ENCODE peak calls at places on chromosomes 7 and 10, in nine cellular contexts. Y is frontal cortex; N is CD14-positive monocyte; F is HT1080; R is WTC11; X is HL-60; U is mucosa of descending colon; V is activated CD8-positive, alpha-beta T cell treated with anti-CD3 and anti-CD28 coated beads, Interleukin-2, amount 10 ng/mL, durations not matched to agents 7 days and 5 days; B is HuH-7. W is an unnamed sample.

GRCh38 chr10:31819393-31819820 is 109.2 kb downstream of the ARHGAP12 start:
- DNase-seq in Y (no peak), N (no peak), F (no peak), R (no peak), X (no peak), U (peak; percentile 5), V (no peak), B (no peak), W (peak; percentile 2)

GRCh38 chr10:95476482-95477174 is 84.5 kb downstream of the SORBS1 start:
- DNase-seq in Y (no peak), N (no peak), F (no peak), R (no peak), X (no peak), U (no peak), V (no peak), B (no peak), W (no peak)

GRCh38 chr7:130398751-130399150 is 18.5 kb downstream of the CPA1 start:
- DNase-seq in Y (no peak), N (no peak), F (no peak), R (no peak), X (no peak), U (no peak), V (no peak), B (no peak), W (no peak)

GRCh38 chr10:100470367-100470766 is 7.6 kb downstream of the WNT8B start:
- DNase-seq in Y (no peak), N (no peak), F (peak; percentile 20), R (no peak), X (no peak), U (no peak), V (no peak), B (no peak), W (peak; percentile 31)

GRCh38 chr7:27663989-27664331 is 1.3 kb upstream of the HIBADH start:
- DNase-seq in Y (no peak), N (no peak), F (no peak), R (no peak), X (no peak), U (no peak), V (no peak), B (no peak), W (no peak)

GRCh38 chr10:132508497-132509443 is 28.8 kb upstream of the INPP5A start:
- DNase-seq in Y (no peak), N (no peak), F (no peak), R (no peak), X (no peak), U (no peak), V (no peak), B (no peak), W (no peak)

GRCh38 chr10:51186358-51186757 is 112.1 kb downstream of the PRKG1 start:
- DNase-seq in Y (no peak), N (no peak), F (no peak), R (no peak), X (no peak), U (no peak), V (no peak), B (no peak), W (no peak)

GRCh38 chr10:103816431-103816830 is 38.9 kb downstream of the SH3PXD2A start:
- DNase-seq in Y (no peak), N (no peak), F (peak; percentile 45), R (no peak), X (no peak), U (no peak), V (no peak), B (no peak), W (peak; percentile 63)

GRCh38 chr10:125096371-125096770 is 64.0 kb downstream of the CTBP2 start:
- DNase-seq in Y (no peak), N (no peak), F (no peak), R (no peak), X (no peak), U (no peak), V (no peak), B (no peak), W (no peak)

GRCh38 chr7:133512560-133512959 is 259.7 kb downstream of the EXOC4 start:
- DNase-seq in Y (no peak), N (no peak), F (peak; percentile 93), R (no peak), X (no peak), U (no peak), V (no peak), B (no peak), W (peak; percentile 97)

GRCh38 chr7:99624487-99624886 is 7.7 kb downstream of the ZSCAN25 start:
- DNase-seq in Y (no peak), N (no peak), F (no peak), R (no peak), X (no peak), U (peak; percentile 51), V (peak; percentile 94), B (no peak), W (no peak)

GRCh38 chr7:116772423-116772852 is 89.9 kb upstream of the CAPZA2 start:
- DNase-seq in Y (no peak), N (no peak), F (peak; percentile 89), R (no peak), X (no peak), U (no peak), V (no peak), B (peak; percentile 25), W (peak; percentile 89)

GRCh38 chr10:73248259-73248724 is 1.2 kb upstream of the DNAJC9 start:
- DNase-seq in Y (no peak), N (no peak), F (no peak), R (no peak), X (no peak), U (no peak), V (no peak), B (no peak), W (no peak)

GRCh38 chr7:7812112-7812511 is 93.7 kb upstream of the RPA3 start:
- DNase-seq in Y (no peak), N (no peak), F (no peak), R (no peak), X (no peak), U (no peak), V (no peak), B (no peak), W (no peak)

GRCh38 chr10:45409782-45410181 is 35.8 kb downstream of the ALOX5 start:
- DNase-seq in Y (no peak), N (no peak), F (no peak), R (no peak), X (no peak), U (no peak), V (no peak), B (no peak), W (no peak)

GRCh38 chr7:90210925-90211324 is 615 bp upstream of the STEAP2 start:
- DNase-seq in Y (no peak), N (no peak), F (no peak), R (peak; percentile 12), X (no peak), U (peak; percentile 32), V (no peak), B (peak; percentile 8), W (no peak)

GRCh38 chr7:149866817-149867447 is 6.8 kb upstream of the ATP6V0E2 start:
- DNase-seq in Y (no peak), N (peak; percentile 34), F (peak; percentile 67), R (no peak), X (no peak), U (peak; percentile 31), V (no peak), B (no peak), W (no peak)

GRCh38 chr7:129796186-129796775 is 156.5 kb downstream of the UBE2H start:
- DNase-seq in Y (peak; percentile 1), N (no peak), F (no peak), R (peak; percentile 18), X (no peak), U (no peak), V (no peak), B (no peak), W (no peak)

GRCh38 chr10:60048146-60048545 is 141.8 kb upstream of the CCDC6 start:
- DNase-seq in Y (no peak), N (no peak), F (peak; percentile 39), R (peak; percentile 67), X (no peak), U (peak; percentile 28), V (no peak), B (peak; percentile 14), W (peak; percentile 27)

GRCh38 chr7:152435384-152436278 is at the start of gene KMT2C:
- DNase-seq in Y (peak; percentile 71), N (peak; percentile 53), F (peak; percentile 13), R (peak; percentile 40), X (no peak), U (peak; percentile 71), V (peak; percentile 57), B (peak; percentile 46), W (peak; percentile 47)

GRCh38 chr10:43036581-43037428 is 40.1 kb upstream of the RET start:
- DNase-seq in Y (no peak), N (no peak), F (no peak), R (no peak), X (no peak), U (no peak), V (no peak), B (no peak), W (no peak)

GRCh38 chr7:28686418-28686800 is 271.7 kb downstream of the TRIL start:
- DNase-seq in Y (no peak), N (no peak), F (peak; percentile 71), R (peak; percentile 28), X (no peak), U (peak; percentile 16), V (no peak), B (no peak), W (peak; percentile 79)

GRCh38 chr10:126422561-126422960 is 34.3 kb upstream of the ADAM12 start:
- DNase-seq in Y (no peak), N (no peak), F (peak; percentile 48), R (no peak), X (no peak), U (no peak), V (no peak), B (no peak), W (peak; percentile 86)

GRCh38 chr10:70693619-70694286 is 21.4 kb downstream of the ADAMTS14 start:
- DNase-seq in Y (no peak), N (no peak), F (no peak), R (no peak), X (no peak), U (no peak), V (no peak), B (no peak), W (peak; percentile 82)

GRCh38 chr10:80382989-80383388 is 25.4 kb upstream of the PRXL2A start:
- DNase-seq in Y (peak; percentile 49), N (no peak), F (peak; percentile 35), R (peak; percentile 44), X (no peak), U (peak; percentile 49), V (peak; percentile 76), B (peak; percentile 26), W (peak; percentile 44)

GRCh38 chr7:40611472-40611871 is 476.7 kb downstream of the SUGCT start:
- DNase-seq in Y (no peak), N (no peak), F (no peak), R (no peak), X (no peak), U (no peak), V (no peak), B (no peak), W (no peak)

GRCh38 chr10:60937784-60938654 is 6.0 kb downstream of the RHOBTB1 start:
- DNase-seq in Y (no peak), N (no peak), F (peak; percentile 21), R (no peak), X (no peak), U (no peak), V (no peak), B (no peak), W (peak; percentile 75)

GRCh38 chr7:1025747-1026581 is 18.4 kb upstream of the GPR146 start:
- DNase-seq in Y (no peak), N (no peak), F (no peak), R (no peak), X (no peak), U (no peak), V (no peak), B (no peak), W (no peak)

GRCh38 chr10:117477961-117478670 is 64.4 kb upstream of the EMX2 start:
- DNase-seq in Y (no peak), N (no peak), F (peak; percentile 80), R (no peak), X (no peak), U (no peak), V (no peak), B (peak; percentile 46), W (peak; percentile 86)

GRCh38 chr10:102120987-102121738 is 995 bp upstream of the LDB1 start:
- DNase-seq in Y (peak; percentile 65), N (no peak), F (peak; percentile 39), R (peak; percentile 89), X (no peak), U (peak; percentile 65), V (peak; percentile 39), B (no peak), W (peak; percentile 62)

W was measured in M059J.